ENCODE peak calls at places on chromosomes 16 and 17, in four cellular contexts. D is mammary epithelial cell, X is uterus, Y is foreskin fibroblast. M is an unnamed sample.

GRCh38 chr17:17823433-17824118 is 13.2 kb downstream of the SREBF1 start:
- DNase-seq in D (peak), X (peak), Y (peak), M (no peak)

GRCh38 chr17:27502526-27503324 is 46.5 kb downstream of the KSR1 start:
- DNase-seq in D (no peak), X (no peak), Y (peak), M (peak)

GRCh38 chr16:11794991-11795886 is 1.8 kb downstream of the ZC3H7A start:
- DNase-seq in D (no peak), X (no peak), Y (peak), M (no peak)

GRCh38 chr16:14315683-14316320 is 244.7 kb downstream of the MRTFB start:
- DNase-seq in D (no peak), X (no peak), Y (no peak), M (no peak)

GRCh38 chr16:75048051-75048450 is 49.2 kb downstream of the ZNRF1 start:
- DNase-seq in D (no peak), X (no peak), Y (no peak), M (no peak)

GRCh38 chr17:34151081-34151480 is 104.0 kb upstream of the CCL2 start:
- DNase-seq in D (no peak), X (no peak), Y (no peak), M (no peak)

GRCh38 chr17:6775871-6776405 is at the start of gene FBXO39:
- DNase-seq in D (no peak), X (no peak), Y (peak), M (no peak)

GRCh38 chr17:1188812-1189211 is 9.0 kb upstream of the ABR start:
- DNase-seq in D (no peak), X (peak), Y (peak), M (no peak)

GRCh38 chr16:17829826-17830225 is 359.1 kb upstream of the XYLT1 start:
- DNase-seq in D (no peak), X (no peak), Y (peak), M (no peak)

DNA sequence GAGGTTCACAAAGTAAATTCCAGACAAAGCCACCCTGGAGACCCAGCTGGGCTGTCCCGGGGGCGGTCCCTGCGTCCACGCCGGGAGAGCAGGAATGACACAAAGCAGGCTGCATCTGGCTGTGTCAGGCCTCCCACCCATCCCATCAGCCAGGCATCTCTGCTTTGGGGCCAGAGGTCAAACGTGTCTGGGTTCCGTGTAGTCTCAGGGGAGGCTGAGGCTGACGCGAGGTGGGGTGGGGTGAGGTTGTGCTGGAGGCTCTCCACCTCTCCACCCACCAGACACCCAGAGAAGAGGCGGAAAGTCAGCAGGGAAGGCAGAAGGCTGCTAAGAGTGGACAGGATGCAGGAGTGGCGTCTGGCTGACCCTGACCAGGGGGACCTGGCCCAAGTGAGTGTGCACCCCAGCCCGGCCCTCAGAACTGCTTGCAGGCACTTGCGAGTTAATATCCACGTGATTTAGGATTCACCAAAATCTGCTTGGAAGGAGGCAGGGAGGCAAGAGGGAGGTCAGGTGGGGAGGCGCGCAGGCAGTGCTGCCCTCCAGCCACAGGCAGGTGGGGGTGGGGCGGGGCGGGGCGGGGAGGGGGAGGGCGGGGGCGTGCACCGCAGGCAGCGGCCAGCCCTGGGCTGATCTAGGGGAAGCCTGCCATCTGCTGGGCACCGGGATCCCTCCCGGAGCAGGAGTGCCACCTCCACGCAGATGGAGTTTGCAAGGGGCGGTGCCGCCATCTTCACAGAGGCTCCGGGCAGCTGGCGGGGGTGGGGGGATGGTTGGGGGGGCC is 44.3 kb downstream of the TBC1D16 start:
- DNase-seq in D (peak), X (peak), Y (peak), M (no peak)
- TF ChIP-seq CTCF in D (peak), X (peak), Y (peak), M (peak)

GRCh38 chr16:87705780-87706277 is 60.0 kb downstream of the KLHDC4 start:
- DNase-seq in D (no peak), X (no peak), Y (no peak), M (no peak)

GRCh38 chr16:87707714-87708113 is 58.1 kb downstream of the KLHDC4 start:
- DNase-seq in D (no peak), X (no peak), Y (no peak), M (no peak)

GRCh38 chr16:87708181-87708580 is 57.6 kb downstream of the KLHDC4 start:
- DNase-seq in D (no peak), X (no peak), Y (no peak), M (no peak)

GRCh38 chr16:87706278-87707000 is 59.3 kb downstream of the KLHDC4 start:
- DNase-seq in D (no peak), X (no peak), Y (no peak), M (no peak)

GRCh38 chr16:87707097-87707496 is 58.7 kb downstream of the KLHDC4 start:
- DNase-seq in D (no peak), X (no peak), Y (no peak), M (no peak)
- TF ChIP-seq CTCF in D (no peak), X (no peak), Y (no peak), M (no peak)

GRCh38 chr17:80526116-80526910 is 18.3 kb upstream of the RPTOR start:
- DNase-seq in D (no peak), X (no peak), Y (no peak), M (no peak)

GRCh38 chr17:80529904-80530292 is 14.7 kb upstream of the RPTOR start:
- DNase-seq in D (no peak), X (no peak), Y (no peak), M (no peak)

GRCh38 chr17:80529104-80529903 is 15.3 kb upstream of the RPTOR start:
- DNase-seq in D (no peak), X (peak), Y (no peak), M (no peak)

GRCh38 chr17:80527016-80527645 is 17.5 kb upstream of the RPTOR start:
- DNase-seq in D (peak), X (no peak), Y (peak), M (no peak)

DNA sequence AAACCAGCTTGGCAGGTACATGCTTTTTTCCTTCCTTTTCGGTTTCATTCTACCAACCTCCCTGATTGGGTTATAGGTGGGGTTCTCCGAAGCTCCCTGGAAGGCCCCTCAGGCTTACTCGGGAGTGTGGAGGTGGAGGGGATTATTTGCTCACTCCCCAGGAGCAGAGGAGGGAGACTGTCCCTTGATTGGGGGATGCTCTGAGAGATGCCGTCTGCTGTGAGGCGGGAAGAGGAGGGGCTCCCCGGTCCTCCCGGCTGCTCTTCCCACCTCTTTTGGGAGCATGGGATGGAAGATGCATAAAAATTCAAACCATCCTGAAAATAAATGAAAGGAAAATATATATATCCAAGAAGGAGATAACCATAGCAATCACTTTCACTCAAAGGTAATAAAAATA is 16.1 kb upstream of the RPTOR start:
- DNase-seq in D (no peak), X (no peak), Y (no peak), M (no peak)
- TF ChIP-seq CTCF in D (no peak), X (no peak), Y (no peak), M (no peak)

GRCh38 chr17:81710514-81711308 is 1.4 kb upstream of the SLC25A10 start:
- DNase-seq in D (no peak), X (no peak), Y (peak), M (no peak)

GRCh38 chr17:81713556-81714411 is 1.7 kb downstream of the SLC25A10 start:
- DNase-seq in D (no peak), X (peak), Y (peak), M (no peak)

GRCh38 chr17:81711814-81712467 is at the start of gene SLC25A10:
- DNase-seq in D (peak), X (peak), Y (peak), M (no peak)

GRCh38 chr17:81713004-81713555 is 996 bp downstream of the SLC25A10 start:
- DNase-seq in D (peak), X (no peak), Y (peak), M (no peak)

GRCh38 chr17:81712468-81713003 is 452 bp downstream of the SLC25A10 start:
- DNase-seq in D (peak), X (peak), Y (peak), M (no peak)
- TF ChIP-seq CTCF in D (peak), X (no peak), Y (peak), M (peak)

DNA sequence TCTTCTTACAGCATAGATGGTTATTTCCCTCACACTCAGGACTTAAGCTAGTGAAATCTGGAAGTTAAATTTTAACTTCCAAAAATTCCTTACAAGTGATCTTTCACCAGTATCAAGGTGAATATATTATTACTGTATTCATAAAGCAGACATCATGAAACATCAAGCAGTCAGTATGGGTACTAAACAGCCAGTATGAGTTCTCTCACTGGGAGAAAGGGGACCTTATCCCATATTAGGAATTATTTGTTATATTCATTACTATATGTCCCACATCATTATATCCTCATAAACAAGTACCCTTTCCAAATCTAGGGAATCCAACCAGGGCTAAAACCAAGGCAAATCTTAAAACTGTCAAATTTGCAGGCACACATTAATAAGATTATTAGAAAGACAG is 15.3 kb downstream of the NUFIP2 start:
- DNase-seq in D (no peak), X (no peak), Y (no peak), M (no peak)
- TF ChIP-seq CTCF in D (no peak), X (no peak), Y (no peak), M (no peak)

DNA sequence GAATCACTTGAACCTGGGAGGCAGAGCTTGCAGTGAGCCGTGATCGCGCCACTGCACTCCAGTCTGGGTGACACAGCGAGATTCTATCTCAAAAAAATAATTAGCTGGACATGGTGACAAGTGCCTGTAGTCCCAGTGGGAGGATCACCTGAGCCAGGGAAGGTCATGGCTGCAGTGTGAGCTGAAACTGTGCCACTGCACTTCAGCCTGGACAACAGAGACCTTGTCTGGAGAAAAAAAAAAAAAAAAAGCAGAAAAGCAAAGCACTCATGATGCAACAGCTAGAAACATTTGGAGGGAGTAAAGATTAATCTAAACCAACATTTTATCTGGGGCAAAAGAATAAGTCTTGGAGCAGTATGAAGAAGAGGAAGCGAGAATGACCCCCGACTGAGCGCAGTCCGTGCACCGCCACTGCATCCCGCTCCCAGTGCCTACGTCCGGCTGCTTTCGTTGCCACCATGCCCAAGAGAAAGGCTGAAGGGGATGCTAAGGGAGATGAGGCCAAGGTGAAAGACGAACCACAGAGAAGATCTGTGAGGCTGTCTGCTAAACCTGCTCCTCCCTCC is 8.3 kb downstream of the PRPSAP1 start:
- DNase-seq in D (no peak), X (no peak), Y (peak), M (no peak)
- TF ChIP-seq CTCF in D (no peak), X (no peak), Y (no peak), M (no peak)

DNA sequence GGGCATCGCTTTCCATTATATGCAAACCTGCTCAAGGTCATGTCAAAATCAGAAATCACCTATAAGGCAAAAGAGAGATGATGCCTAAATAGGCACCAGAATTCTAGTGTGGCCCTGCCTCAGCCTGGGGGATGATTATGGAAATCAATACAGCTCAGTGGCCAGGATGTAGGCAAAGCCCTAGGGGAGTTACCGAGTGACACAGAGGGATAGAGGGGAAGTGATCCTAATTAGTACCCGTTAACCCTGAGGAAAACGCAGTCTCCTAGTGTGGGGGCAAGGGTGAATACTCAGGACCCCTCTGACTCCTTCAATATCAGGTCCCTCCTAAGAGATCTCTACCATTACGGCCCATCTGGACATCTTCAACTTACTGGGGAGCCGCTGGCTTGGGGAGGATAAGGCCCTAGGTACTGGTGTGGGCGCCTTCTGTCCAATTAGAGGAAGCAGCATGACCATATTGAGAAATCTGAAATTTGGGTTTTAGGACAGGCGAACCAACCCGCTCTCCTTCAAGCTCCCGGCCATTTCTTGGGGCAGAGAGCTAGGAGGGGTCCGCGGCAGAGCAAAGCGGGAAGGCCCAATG is 725 bp downstream of the NT5C3B start:
- DNase-seq in D (peak), X (no peak), Y (peak), M (no peak)
- TF ChIP-seq CTCF in D (no peak), X (no peak), Y (no peak), M (no peak)

GRCh38 chr16:10386517-10387377 is 886 bp downstream of the ATF7IP2 start:
- DNase-seq in D (peak), X (no peak), Y (peak), M (no peak)
- TF ChIP-seq CTCF in D (no peak), X (no peak), Y (no peak), M (no peak)

GRCh38 chr17:15782809-15783208 is 50.7 kb downstream of the TBC1D26 start:
- DNase-seq in D (no peak), X (peak), Y (peak), M (no peak)
- TF ChIP-seq CTCF in D (no peak), X (no peak), Y (no peak), M (no peak)

M was measured in epithelial cell of proximal tubule.